ENCODE peak calls at places on chromosome 20, in ten cellular contexts. One of them, this sample, is unnamed.

GRCh38 chr20:48012401-48012974 is 227.2 kb upstream of the SULF2 start:
- DNase-seq in GM20000: no peak
- DNase-seq in D341Med: no peak
- DNase-seq in lung: no peak
- DNase-seq in stimulated activated CD4-positive, alpha-beta T cell treated with anti-CD3 and anti-CD28 coated beads, Interleukin-1b, Interleukin-23, amount 100 ng/mL, for 1 hour: no peak
- DNase-seq in putamen: no peak
- DNase-seq in HEK293T: no peak
- DNase-seq in KG1: no peak
- DNase-seq in activated CD8-positive, alpha-beta T cell treated with anti-CD3 and anti-CD28 coated beads, Interleukin-2, amount 10 ng/mL, durations not matched to agents 7 days and 5 days: no peak
- DNase-seq in cardiac septum: no peak
- DNase-seq in this sample: peak; percentile 30

GRCh38 chr20:47735412-47736400 is 49.6 kb downstream of the SULF2 start:
- DNase-seq in putamen: no peak
- DNase-seq in KG1: no peak
- DNase-seq in D341Med: no peak
- DNase-seq in activated CD8-positive, alpha-beta T cell treated with anti-CD3 and anti-CD28 coated beads, Interleukin-2, amount 10 ng/mL, durations not matched to agents 7 days and 5 days: peak; percentile 40
- DNase-seq in stimulated activated CD4-positive, alpha-beta T cell treated with anti-CD3 and anti-CD28 coated beads, Interleukin-1b, Interleukin-23, amount 100 ng/mL, for 1 hour: no peak
- DNase-seq in lung: peak; percentile 57
- DNase-seq in HEK293T: no peak
- DNase-seq in cardiac septum: peak; percentile 89
- DNase-seq in GM20000: no peak
- DNase-seq in this sample: no peak

GRCh38 chr20:3786126-3786484 is 435 bp downstream of the CENPB start:
- DNase-seq in stimulated activated CD4-positive, alpha-beta T cell treated with anti-CD3 and anti-CD28 coated beads, Interleukin-1b, Interleukin-23, amount 100 ng/mL, for 1 hour: no peak
- DNase-seq in cardiac septum: no peak
- DNase-seq in putamen: no peak
- DNase-seq in activated CD8-positive, alpha-beta T cell treated with anti-CD3 and anti-CD28 coated beads, Interleukin-2, amount 10 ng/mL, durations not matched to agents 7 days and 5 days: peak; percentile 62
- DNase-seq in D341Med: peak; percentile 77
- DNase-seq in GM20000: peak; percentile 73
- DNase-seq in KG1: no peak
- DNase-seq in HEK293T: peak; percentile 35
- DNase-seq in lung: no peak
- DNase-seq in this sample: peak; percentile 47

GRCh38 chr20:55880361-55880760 is 125.0 kb downstream of the CBLN4 start:
- DNase-seq in lung: no peak
- DNase-seq in putamen: no peak
- DNase-seq in HEK293T: no peak
- DNase-seq in activated CD8-positive, alpha-beta T cell treated with anti-CD3 and anti-CD28 coated beads, Interleukin-2, amount 10 ng/mL, durations not matched to agents 7 days and 5 days: no peak
- DNase-seq in GM20000: no peak
- DNase-seq in stimulated activated CD4-positive, alpha-beta T cell treated with anti-CD3 and anti-CD28 coated beads, Interleukin-1b, Interleukin-23, amount 100 ng/mL, for 1 hour: no peak
- DNase-seq in D341Med: no peak
- DNase-seq in cardiac septum: no peak
- DNase-seq in KG1: no peak
- DNase-seq in this sample: no peak

GRCh38 chr20:47688385-47689381 is 96.6 kb downstream of the SULF2 start:
- DNase-seq in KG1: no peak
- DNase-seq in putamen: no peak
- DNase-seq in D341Med: no peak
- DNase-seq in activated CD8-positive, alpha-beta T cell treated with anti-CD3 and anti-CD28 coated beads, Interleukin-2, amount 10 ng/mL, durations not matched to agents 7 days and 5 days: no peak
- DNase-seq in GM20000: no peak
- DNase-seq in cardiac septum: no peak
- DNase-seq in lung: no peak
- DNase-seq in stimulated activated CD4-positive, alpha-beta T cell treated with anti-CD3 and anti-CD28 coated beads, Interleukin-1b, Interleukin-23, amount 100 ng/mL, for 1 hour: no peak
- DNase-seq in HEK293T: no peak
- DNase-seq in this sample: no peak

GRCh38 chr20:21609221-21609620 is 95.4 kb upstream of the NKX2-2 start:
- DNase-seq in D341Med: no peak
- DNase-seq in stimulated activated CD4-positive, alpha-beta T cell treated with anti-CD3 and anti-CD28 coated beads, Interleukin-1b, Interleukin-23, amount 100 ng/mL, for 1 hour: no peak
- DNase-seq in HEK293T: no peak
- DNase-seq in GM20000: no peak
- DNase-seq in KG1: no peak
- DNase-seq in activated CD8-positive, alpha-beta T cell treated with anti-CD3 and anti-CD28 coated beads, Interleukin-2, amount 10 ng/mL, durations not matched to agents 7 days and 5 days: no peak
- DNase-seq in putamen: peak; percentile 80
- DNase-seq in cardiac septum: no peak
- DNase-seq in lung: no peak
- DNase-seq in this sample: peak; percentile 7

GRCh38 chr20:34820805-34821578 is 4.5 kb downstream of the NCOA6 start:
- DNase-seq in activated CD8-positive, alpha-beta T cell treated with anti-CD3 and anti-CD28 coated beads, Interleukin-2, amount 10 ng/mL, durations not matched to agents 7 days and 5 days: no peak
- DNase-seq in cardiac septum: no peak
- DNase-seq in putamen: peak; percentile 18
- DNase-seq in KG1: no peak
- DNase-seq in lung: no peak
- DNase-seq in D341Med: no peak
- DNase-seq in stimulated activated CD4-positive, alpha-beta T cell treated with anti-CD3 and anti-CD28 coated beads, Interleukin-1b, Interleukin-23, amount 100 ng/mL, for 1 hour: no peak
- DNase-seq in HEK293T: no peak
- DNase-seq in GM20000: no peak
- DNase-seq in this sample: no peak

GRCh38 chr20:60224914-60225313 is 266.7 kb downstream of the CDH26 start:
- DNase-seq in GM20000: no peak
- DNase-seq in activated CD8-positive, alpha-beta T cell treated with anti-CD3 and anti-CD28 coated beads, Interleukin-2, amount 10 ng/mL, durations not matched to agents 7 days and 5 days: peak; percentile 34
- DNase-seq in putamen: no peak
- DNase-seq in cardiac septum: no peak
- DNase-seq in HEK293T: peak; percentile 50
- DNase-seq in D341Med: peak; percentile 57
- DNase-seq in lung: no peak
- DNase-seq in KG1: no peak
- DNase-seq in stimulated activated CD4-positive, alpha-beta T cell treated with anti-CD3 and anti-CD28 coated beads, Interleukin-1b, Interleukin-23, amount 100 ng/mL, for 1 hour: no peak
- DNase-seq in this sample: no peak

GRCh38 chr20:11352041-11352440 is 565.7 kb upstream of the BTBD3 start:
- DNase-seq in cardiac septum: no peak
- DNase-seq in activated CD8-positive, alpha-beta T cell treated with anti-CD3 and anti-CD28 coated beads, Interleukin-2, amount 10 ng/mL, durations not matched to agents 7 days and 5 days: no peak
- DNase-seq in KG1: no peak
- DNase-seq in stimulated activated CD4-positive, alpha-beta T cell treated with anti-CD3 and anti-CD28 coated beads, Interleukin-1b, Interleukin-23, amount 100 ng/mL, for 1 hour: no peak
- DNase-seq in D341Med: no peak
- DNase-seq in GM20000: no peak
- DNase-seq in putamen: no peak
- DNase-seq in lung: no peak
- DNase-seq in HEK293T: no peak
- DNase-seq in this sample: no peak

GRCh38 chr20:56829788-56830385 is 200.8 kb downstream of the TFAP2C start:
- DNase-seq in cardiac septum: no peak
- DNase-seq in D341Med: no peak
- DNase-seq in putamen: no peak
- DNase-seq in HEK293T: no peak
- DNase-seq in lung: no peak
- DNase-seq in KG1: no peak
- DNase-seq in activated CD8-positive, alpha-beta T cell treated with anti-CD3 and anti-CD28 coated beads, Interleukin-2, amount 10 ng/mL, durations not matched to agents 7 days and 5 days: no peak
- DNase-seq in stimulated activated CD4-positive, alpha-beta T cell treated with anti-CD3 and anti-CD28 coated beads, Interleukin-1b, Interleukin-23, amount 100 ng/mL, for 1 hour: no peak
- DNase-seq in GM20000: no peak
- DNase-seq in this sample: no peak

GRCh38 chr20:24762791-24763350 is 186.2 kb upstream of the CST7 start:
- DNase-seq in KG1: no peak
- DNase-seq in lung: no peak
- DNase-seq in putamen: no peak
- DNase-seq in activated CD8-positive, alpha-beta T cell treated with anti-CD3 and anti-CD28 coated beads, Interleukin-2, amount 10 ng/mL, durations not matched to agents 7 days and 5 days: no peak
- DNase-seq in stimulated activated CD4-positive, alpha-beta T cell treated with anti-CD3 and anti-CD28 coated beads, Interleukin-1b, Interleukin-23, amount 100 ng/mL, for 1 hour: no peak
- DNase-seq in HEK293T: no peak
- DNase-seq in D341Med: no peak
- DNase-seq in cardiac septum: peak; percentile 50
- DNase-seq in GM20000: no peak
- DNase-seq in this sample: no peak

GRCh38 chr20:37095108-37095608 is 639 bp downstream of the RBL1 start:
- DNase-seq in KG1: no peak
- DNase-seq in cardiac septum: no peak
- DNase-seq in putamen: no peak
- DNase-seq in GM20000: peak; percentile 39
- DNase-seq in HEK293T: peak; percentile 30
- DNase-seq in activated CD8-positive, alpha-beta T cell treated with anti-CD3 and anti-CD28 coated beads, Interleukin-2, amount 10 ng/mL, durations not matched to agents 7 days and 5 days: peak; percentile 73
- DNase-seq in stimulated activated CD4-positive, alpha-beta T cell treated with anti-CD3 and anti-CD28 coated beads, Interleukin-1b, Interleukin-23, amount 100 ng/mL, for 1 hour: no peak
- DNase-seq in D341Med: peak; percentile 48
- DNase-seq in lung: no peak
- DNase-seq in this sample: peak; percentile 1

GRCh38 chr20:62088258-62089127 is 22.8 kb upstream of the TAF4 start:
- DNase-seq in KG1: no peak
- DNase-seq in cardiac septum: no peak
- DNase-seq in HEK293T: no peak
- DNase-seq in GM20000: no peak
- DNase-seq in putamen: no peak
- DNase-seq in stimulated activated CD4-positive, alpha-beta T cell treated with anti-CD3 and anti-CD28 coated beads, Interleukin-1b, Interleukin-23, amount 100 ng/mL, for 1 hour: no peak
- DNase-seq in activated CD8-positive, alpha-beta T cell treated with anti-CD3 and anti-CD28 coated beads, Interleukin-2, amount 10 ng/mL, durations not matched to agents 7 days and 5 days: no peak
- DNase-seq in lung: no peak
- DNase-seq in D341Med: no peak
- DNase-seq in this sample: peak; percentile 82

GRCh38 chr20:2696646-2697045 is 4.1 kb downstream of the EBF4 start:
- DNase-seq in GM20000: no peak
- DNase-seq in KG1: no peak
- DNase-seq in cardiac septum: no peak
- DNase-seq in activated CD8-positive, alpha-beta T cell treated with anti-CD3 and anti-CD28 coated beads, Interleukin-2, amount 10 ng/mL, durations not matched to agents 7 days and 5 days: no peak
- DNase-seq in HEK293T: no peak
- DNase-seq in stimulated activated CD4-positive, alpha-beta T cell treated with anti-CD3 and anti-CD28 coated beads, Interleukin-1b, Interleukin-23, amount 100 ng/mL, for 1 hour: no peak
- DNase-seq in lung: no peak
- DNase-seq in putamen: no peak
- DNase-seq in D341Med: peak; percentile 9
- DNase-seq in this sample: no peak

GRCh38 chr20:45801851-45802250 is 10.1 kb downstream of the DNTTIP1 start:
- DNase-seq in GM20000: no peak
- DNase-seq in activated CD8-positive, alpha-beta T cell treated with anti-CD3 and anti-CD28 coated beads, Interleukin-2, amount 10 ng/mL, durations not matched to agents 7 days and 5 days: no peak
- DNase-seq in lung: no peak
- DNase-seq in putamen: no peak
- DNase-seq in HEK293T: no peak
- DNase-seq in stimulated activated CD4-positive, alpha-beta T cell treated with anti-CD3 and anti-CD28 coated beads, Interleukin-1b, Interleukin-23, amount 100 ng/mL, for 1 hour: no peak
- DNase-seq in cardiac septum: peak; percentile 66
- DNase-seq in D341Med: no peak
- DNase-seq in KG1: no peak
- DNase-seq in this sample: no peak

GRCh38 chr20:48749437-48749836 is 78.4 kb downstream of the PREX1 start:
- DNase-seq in putamen: no peak
- DNase-seq in GM20000: no peak
- DNase-seq in cardiac septum: no peak
- DNase-seq in HEK293T: no peak
- DNase-seq in stimulated activated CD4-positive, alpha-beta T cell treated with anti-CD3 and anti-CD28 coated beads, Interleukin-1b, Interleukin-23, amount 100 ng/mL, for 1 hour: no peak
- DNase-seq in activated CD8-positive, alpha-beta T cell treated with anti-CD3 and anti-CD28 coated beads, Interleukin-2, amount 10 ng/mL, durations not matched to agents 7 days and 5 days: no peak
- DNase-seq in KG1: no peak
- DNase-seq in D341Med: no peak
- DNase-seq in lung: no peak
- DNase-seq in this sample: no peak

GRCh38 chr20:19932170-19932667 is 84.9 kb upstream of the NAA20 start:
- DNase-seq in lung: no peak
- DNase-seq in GM20000: no peak
- DNase-seq in KG1: no peak
- DNase-seq in cardiac septum: peak; percentile 80
- DNase-seq in D341Med: no peak
- DNase-seq in HEK293T: no peak
- DNase-seq in putamen: no peak
- DNase-seq in activated CD8-positive, alpha-beta T cell treated with anti-CD3 and anti-CD28 coated beads, Interleukin-2, amount 10 ng/mL, durations not matched to agents 7 days and 5 days: no peak
- DNase-seq in stimulated activated CD4-positive, alpha-beta T cell treated with anti-CD3 and anti-CD28 coated beads, Interleukin-1b, Interleukin-23, amount 100 ng/mL, for 1 hour: no peak
- DNase-seq in this sample: no peak

This sample was measured in LoVo.